ENCODE peak calls at places on chromosomes 6 and 20, in nine cellular contexts. V, D, G, F, O, Q, N, I and B are unnamed samples.
A peak's percentile ranks its signal among the peaks of the same experiment; 100 is the strongest.

GRCh38 chr20:10594286-10594868 is 79.4 kb downstream of the JAG1 start:
- DNase-seq in V (no peak), D (peak; percentile 76), G (no peak), F (no peak), O (no peak), Q (peak; percentile 79), N (no peak), I (no peak), B (no peak)

GRCh38 chr20:59020938-59021551 is 1.8 kb downstream of the TUBB1 start:
- DNase-seq in V (no peak), D (no peak), G (no peak), F (no peak), O (no peak), Q (peak; percentile 56), N (no peak), I (no peak), B (no peak)

GRCh38 chr6:170132011-170132521 is 158.8 kb downstream of the DLL1 start:
- DNase-seq in V (no peak), D (no peak), G (peak; percentile 41), F (no peak), O (no peak), Q (no peak), N (no peak), I (no peak), B (no peak)

GRCh38 chr20:46964299-46965123 is 69.9 kb downstream of the EYA2 start:
- DNase-seq in V (no peak), D (no peak), G (no peak), F (no peak), O (no peak), Q (no peak), N (no peak), I (no peak), B (no peak)

GRCh38 chr6:27279513-27280063 is 32.1 kb downstream of the PRSS16 start:
- DNase-seq in V (peak; percentile 52), D (no peak), G (no peak), F (no peak), O (peak; percentile 57), Q (no peak), N (no peak), I (no peak), B (no peak)

GRCh38 chr6:45293306-45293705 is 34.8 kb upstream of the RUNX2 start:
- DNase-seq in V (no peak), D (no peak), G (no peak), F (no peak), O (no peak), Q (no peak), N (no peak), I (no peak), B (no peak)

GRCh38 chr20:37570419-37570818 is 42.7 kb upstream of the BLCAP start:
- DNase-seq in V (no peak), D (no peak), G (no peak), F (no peak), O (no peak), Q (no peak), N (no peak), I (no peak), B (no peak)

GRCh38 chr6:14848019-14848418 is 397.9 kb upstream of the JARID2 start:
- DNase-seq in V (no peak), D (no peak), G (no peak), F (no peak), O (no peak), Q (no peak), N (no peak), I (no peak), B (no peak)

GRCh38 chr20:52054123-52054522 is 137.5 kb downstream of the ZFP64 start:
- DNase-seq in V (no peak), D (no peak), G (no peak), F (no peak), O (no peak), Q (no peak), N (no peak), I (no peak), B (no peak)

GRCh38 chr6:44002591-44003344 is 124.5 kb downstream of the MRPL14 start:
- DNase-seq in V (peak; percentile 78), D (no peak), G (peak; percentile 81), F (peak; percentile 15), O (peak; percentile 82), Q (peak; percentile 54), N (peak; percentile 62), I (peak; percentile 44), B (peak; percentile 81)

GRCh38 chr20:13279171-13279570 is 58.1 kb downstream of the ISM1 start:
- DNase-seq in V (no peak), D (no peak), G (no peak), F (no peak), O (no peak), Q (no peak), N (no peak), I (no peak), B (no peak)

GRCh38 chr6:19180348-19181073 is 656.7 kb upstream of the ID4 start:
- DNase-seq in V (no peak), D (no peak), G (no peak), F (no peak), O (no peak), Q (no peak), N (peak; percentile 69), I (peak; percentile 84), B (no peak)

GRCh38 chr20:49479785-49480184 is 2.7 kb downstream of the KCNB1 start:
- DNase-seq in V (no peak), D (no peak), G (no peak), F (no peak), O (no peak), Q (no peak), N (no peak), I (no peak), B (no peak)

GRCh38 chr6:50850223-50850751 is 31.6 kb downstream of the TFAP2B start:
- DNase-seq in V (peak; percentile 52), D (peak; percentile 53), G (peak; percentile 68), F (no peak), O (peak; percentile 69), Q (no peak), N (peak; percentile 34), I (no peak), B (no peak)

GRCh38 chr6:14984454-14984853 is 261.4 kb upstream of the JARID2 start:
- DNase-seq in V (no peak), D (no peak), G (no peak), F (no peak), O (no peak), Q (no peak), N (peak; percentile 37), I (peak; percentile 20), B (no peak)

GRCh38 chr6:110357298-110357695 is 852 bp downstream of the METTL24 start:
- DNase-seq in V (no peak), D (no peak), G (no peak), F (no peak), O (no peak), Q (no peak), N (no peak), I (no peak), B (no peak)

GRCh38 chr6:53834134-53834533 is 39.3 kb downstream of the LRRC1 start:
- DNase-seq in V (no peak), D (no peak), G (no peak), F (no peak), O (no peak), Q (no peak), N (no peak), I (no peak), B (no peak)

GRCh38 chr6:26025894-26026832 is 61.1 kb upstream of the HFE start:
- DNase-seq in V (peak; percentile 95), D (no peak), G (peak; percentile 87), F (peak; percentile 76), O (peak; percentile 96), Q (peak; percentile 98), N (peak; percentile 98), I (peak; percentile 96), B (peak; percentile 62)

GRCh38 chr6:6494677-6495076 is 93.8 kb upstream of the LY86 start:
- DNase-seq in V (peak; percentile 85), D (no peak), G (no peak), F (no peak), O (peak; percentile 85), Q (no peak), N (peak; percentile 49), I (peak; percentile 55), B (peak; percentile 73)
- TF ChIP-seq CTCF in V (peak; percentile 65), D (peak; percentile 59), G (no peak), F (no peak), O (peak; percentile 85), Q (no peak), N (no peak), I (peak; percentile 69), B (peak; percentile 55)

GRCh38 chr20:41746635-41747034 is 128.5 kb upstream of the CHD6 start:
- DNase-seq in V (no peak), D (no peak), G (no peak), F (no peak), O (no peak), Q (no peak), N (no peak), I (no peak), B (no peak)
- TF ChIP-seq CTCF in V (no peak), D (peak; percentile 23), G (no peak), F (no peak), O (peak; percentile 29), Q (no peak), N (no peak), I (no peak), B (no peak)

DNA sequence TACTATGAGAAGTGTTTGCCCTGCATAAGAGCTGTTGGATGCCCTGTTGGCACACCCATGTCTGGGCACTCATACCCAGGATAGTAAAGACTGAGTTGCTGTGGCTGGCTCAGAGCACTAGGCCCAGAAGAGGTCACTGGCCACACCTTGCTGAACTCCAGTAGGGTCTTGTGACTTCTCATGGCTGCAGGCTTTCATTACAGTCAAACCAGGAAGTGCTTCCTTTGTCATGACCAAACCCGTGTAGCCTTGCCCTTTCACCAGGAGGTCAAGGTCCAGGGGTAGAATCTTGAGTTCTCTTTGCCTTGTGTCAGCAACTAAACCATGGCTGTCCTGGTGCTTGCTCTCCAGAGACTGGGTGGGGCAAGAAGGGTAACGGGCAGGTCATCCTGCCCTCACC is 49.5 kb downstream of the CD164 start:
- DNase-seq in V (no peak), D (no peak), G (no peak), F (no peak), O (no peak), Q (no peak), N (no peak), I (no peak), B (peak; percentile 23)
- TF ChIP-seq CTCF in V (no peak), D (no peak), G (no peak), F (no peak), O (no peak), Q (no peak), N (no peak), I (no peak), B (no peak)

GRCh38 chr20:39850821-39851330 is 838.2 kb downstream of the MAFB start:
- DNase-seq in V (no peak), D (no peak), G (no peak), F (no peak), O (no peak), Q (no peak), N (no peak), I (no peak), B (no peak)

GRCh38 chr20:39849664-39850063 is 839.4 kb downstream of the MAFB start:
- DNase-seq in V (no peak), D (peak; percentile 7), G (peak; percentile 68), F (no peak), O (no peak), Q (peak; percentile 92), N (peak; percentile 71), I (peak; percentile 90), B (no peak)

GRCh38 chr20:39851459-39851858 is 837.6 kb downstream of the MAFB start:
- DNase-seq in V (no peak), D (no peak), G (no peak), F (no peak), O (no peak), Q (peak; percentile 34), N (no peak), I (no peak), B (no peak)

GRCh38 chr20:39849171-39849570 is 839.9 kb downstream of the MAFB start:
- DNase-seq in V (no peak), D (no peak), G (no peak), F (no peak), O (no peak), Q (no peak), N (no peak), I (no peak), B (no peak)

GRCh38 chr20:39850236-39850635 is 838.8 kb downstream of the MAFB start:
- DNase-seq in V (no peak), D (no peak), G (no peak), F (no peak), O (no peak), Q (no peak), N (no peak), I (no peak), B (no peak)
- TF ChIP-seq CTCF in V (no peak), D (no peak), G (no peak), F (no peak), O (no peak), Q (no peak), N (no peak), I (no peak), B (no peak)